ENCODE peak calls at places on chromosomes 16 and 17, in eight cellular contexts. F is HFF-Myc, O is foreskin fibroblast, Y is spleen, U is MCF 10A, G is GM13977, R is brain microvascular endothelial cell, T is cardiac muscle cell. D is an unnamed sample.

GRCh38 chr17:29597361-29598172 is 4.6 kb downstream of the ANKRD13B start:
- DNase-seq in F (no peak), O (no peak), Y (peak; percentile 65), U (no peak), G (no peak), R (no peak), T (no peak), D (no peak)

GRCh38 chr17:50708050-50709000 is 611 bp upstream of the ANKRD40 start:
- DNase-seq in F (no peak), O (no peak), Y (no peak), U (no peak), G (no peak), R (no peak), T (no peak), D (no peak)

GRCh38 chr16:62068747-62069146 is 32.5 kb upstream of the CDH8 start:
- DNase-seq in F (no peak), O (no peak), Y (no peak), U (peak; percentile 18), G (no peak), R (no peak), T (no peak), D (no peak)

GRCh38 chr17:34542700-34543336 is 36.6 kb upstream of the TMEM132E start:
- DNase-seq in F (no peak), O (peak; percentile 9), Y (no peak), U (peak; percentile 1), G (peak; percentile 42), R (peak; percentile 17), T (peak; percentile 22), D (peak; percentile 40)

GRCh38 chr16:86220552-86220951 is 289.8 kb upstream of the FOXF1 start:
- DNase-seq in F (no peak), O (no peak), Y (no peak), U (no peak), G (no peak), R (no peak), T (peak; percentile 6), D (no peak)

GRCh38 chr17:64020068-64020766 is at the start of gene ICAM2:
- DNase-seq in F (no peak), O (no peak), Y (peak; percentile 95), U (no peak), G (peak; percentile 64), R (no peak), T (no peak), D (peak; percentile 85)

GRCh38 chr16:74052006-74052405 is 244.6 kb upstream of the PSMD7 start:
- DNase-seq in F (no peak), O (no peak), Y (no peak), U (peak; percentile 10), G (no peak), R (no peak), T (no peak), D (no peak)

GRCh38 chr17:75922963-75923874 is 17.6 kb downstream of the FBF1 start:
- DNase-seq in F (no peak), O (no peak), Y (no peak), U (no peak), G (no peak), R (no peak), T (no peak), D (no peak)

GRCh38 chr17:40561871-40562611 is 3.2 kb downstream of the CCR7 start:
- DNase-seq in F (no peak), O (no peak), Y (peak; percentile 71), U (no peak), G (peak; percentile 61), R (no peak), T (no peak), D (peak; percentile 45)

GRCh38 chr16:28538733-28539596 is at the start of gene NUPR1:
- DNase-seq in F (peak; percentile 85), O (peak; percentile 92), Y (no peak), U (peak; percentile 99), G (no peak), R (peak; percentile 72), T (peak; percentile 99), D (no peak)

GRCh38 chr16:49281843-49282642 is 405 bp upstream of the CBLN1 start:
- DNase-seq in F (peak; percentile 21), O (peak; percentile 58), Y (peak; percentile 84), U (no peak), G (peak; percentile 97), R (peak; percentile 2), T (peak; percentile 76), D (no peak)

GRCh38 chr16:83948914-83949723 is 3.9 kb upstream of the OSGIN1 start:
- DNase-seq in F (no peak), O (no peak), Y (no peak), U (no peak), G (no peak), R (no peak), T (no peak), D (no peak)

GRCh38 chr16:30417447-30418349 is 10.3 kb downstream of the ZNF771 start:
- DNase-seq in F (peak; percentile 80), O (peak; percentile 93), Y (peak; percentile 98), U (peak; percentile 74), G (peak; percentile 96), R (peak; percentile 65), T (peak; percentile 96), D (peak; percentile 85)

DNA sequence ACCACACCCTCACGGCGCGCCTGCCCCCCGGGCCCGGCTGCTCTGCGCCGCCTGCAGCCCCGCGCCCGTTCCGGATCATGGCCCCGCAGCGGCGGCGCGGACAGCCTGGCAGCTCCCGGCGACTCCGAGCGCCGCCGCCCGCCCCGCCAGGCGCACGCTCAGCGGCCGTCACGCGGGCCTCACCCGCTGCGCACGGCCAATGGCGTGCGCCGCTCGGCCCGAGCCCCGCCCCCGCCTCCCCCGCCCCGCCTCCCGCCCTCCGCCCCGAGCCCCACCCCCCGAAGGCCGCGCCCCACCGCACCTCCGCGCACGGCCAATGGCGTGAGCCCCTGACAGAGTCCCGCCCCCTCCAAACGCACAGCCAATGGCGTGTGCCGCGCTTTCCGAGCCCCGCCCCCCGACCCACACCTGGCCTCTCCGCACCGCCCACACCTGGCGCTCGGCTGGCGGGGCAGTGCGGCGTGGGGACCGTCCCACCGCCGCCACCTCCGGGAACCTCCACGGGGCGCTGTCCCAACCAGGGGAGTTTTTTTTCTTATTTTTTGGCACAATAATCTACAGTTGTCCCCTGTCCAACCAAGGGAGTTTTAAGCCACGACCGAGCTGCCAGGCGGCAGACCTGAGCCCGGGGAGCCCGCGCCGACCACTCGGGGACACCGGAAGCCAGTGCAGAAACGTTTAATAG is at the start of gene PCYT2:
- DNase-seq in F (no peak), O (peak; percentile 76), Y (peak; percentile 95), U (peak; percentile 89), G (peak; percentile 100), R (peak; percentile 62), T (peak; percentile 89), D (peak; percentile 83)
- TF ChIP-seq CTCF in F (no peak), O (no peak), Y (no peak), U (no peak), G (no peak), R (no peak), T (no peak), D (no peak)

GRCh38 chr16:50884066-50884860 is 142.4 kb downstream of the CYLD start:
- DNase-seq in F (no peak), O (no peak), Y (no peak), U (peak; percentile 28), G (peak; percentile 72), R (no peak), T (no peak), D (peak; percentile 21)
- TF ChIP-seq CTCF in F (peak; percentile 46), O (no peak), Y (no peak), U (peak; percentile 28), G (peak; percentile 74), R (peak; percentile 61), T (peak; percentile 40), D (peak; percentile 37)

DNA sequence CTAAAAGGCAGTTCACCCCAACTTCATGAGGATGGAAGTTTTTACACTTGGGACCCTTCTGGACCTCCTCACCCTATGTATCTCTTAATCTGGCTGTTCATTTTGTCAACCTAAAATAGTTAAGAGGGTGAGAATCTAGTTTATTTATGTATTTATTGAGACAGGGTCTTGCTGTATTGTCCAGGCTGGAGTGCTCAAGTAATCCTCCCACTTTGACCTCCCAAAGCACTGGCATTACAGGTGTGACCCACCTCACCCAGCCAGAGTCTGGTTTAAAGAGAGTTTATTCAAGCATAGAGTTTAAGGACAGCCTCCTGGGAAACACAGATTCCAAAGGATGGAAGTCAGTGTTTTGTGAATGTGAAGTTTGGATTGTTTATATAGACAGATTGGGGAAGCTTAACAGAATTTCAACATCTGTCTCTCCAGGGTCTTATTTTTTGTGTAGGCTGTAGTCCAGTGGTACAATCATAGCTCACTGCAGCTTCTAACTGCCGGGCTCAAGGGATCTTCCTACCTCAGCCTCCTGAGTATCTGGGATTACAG is 8.0 kb upstream of the APPBP2 start:
- DNase-seq in F (no peak), O (peak; percentile 27), Y (no peak), U (no peak), G (no peak), R (no peak), T (no peak), D (no peak)
- TF ChIP-seq CTCF in F (no peak), O (no peak), Y (no peak), U (no peak), G (no peak), R (no peak), T (no peak), D (no peak)

GRCh38 chr16:7021653-7022275 is 310.9 kb upstream of the RBFOX1 start:
- DNase-seq in F (no peak), O (no peak), Y (no peak), U (no peak), G (no peak), R (no peak), T (no peak), D (no peak)

GRCh38 chr16:7026639-7027038 is 306.0 kb upstream of the RBFOX1 start:
- DNase-seq in F (no peak), O (no peak), Y (no peak), U (no peak), G (no peak), R (no peak), T (no peak), D (no peak)

GRCh38 chr16:7025616-7026190 is 306.9 kb upstream of the RBFOX1 start:
- DNase-seq in F (no peak), O (no peak), Y (peak; percentile 78), U (peak; percentile 6), G (peak; percentile 24), R (peak; percentile 0), T (no peak), D (no peak)
- TF ChIP-seq CTCF in F (peak; percentile 20), O (no peak), Y (peak; percentile 23), U (peak; percentile 10), G (peak; percentile 48), R (peak; percentile 11), T (no peak), D (peak; percentile 13)

GRCh38 chr17:73645050-73645871 is 1.0 kb upstream of the SDK2 start:
- DNase-seq in F (no peak), O (peak; percentile 20), Y (peak; percentile 91), U (no peak), G (peak; percentile 52), R (no peak), T (peak; percentile 57), D (no peak)
- TF ChIP-seq CTCF in F (no peak), O (no peak), Y (no peak), U (no peak), G (no peak), R (no peak), T (no peak), D (no peak)

D was measured in natural killer cell.